ENCODE peak calls at places on chromosomes 16 and 17, in nine cellular contexts. C, Q, L, V, Z, U, T, M and H are unnamed samples.

GRCh38 chr16:17515421-17516210 is 44.9 kb upstream of the XYLT1 start:
- DNase-seq in Q (no peak), Z (no peak), V (no peak), T (no peak), L (no peak), C (peak), M (peak), U (no peak), H (no peak)

GRCh38 chr17:3534881-3535252 is 22.7 kb downstream of the TRPV3 start:
- DNase-seq in V (no peak), Q (no peak), C (peak), L (no peak), U (no peak), Z (no peak), T (no peak), M (peak), H (no peak)

GRCh38 chr17:78318843-78319242 is 41.0 kb downstream of the SOCS3 start:
- DNase-seq in M (no peak), Q (no peak), U (no peak), L (no peak), C (no peak), Z (no peak), V (no peak), T (no peak), H (no peak)

GRCh38 chr17:5241861-5242671 is 7.4 kb upstream of the SCIMP start:
- DNase-seq in C (no peak), V (no peak), U (no peak), T (no peak), Z (no peak), M (no peak), L (no peak), Q (peak), H (no peak)

GRCh38 chr16:47459603-47460002 is 1.3 kb downstream of the ITFG1 start:
- DNase-seq in Z (no peak), Q (no peak), U (no peak), C (no peak), V (no peak), T (no peak), L (no peak), M (no peak), H (no peak)

GRCh38 chr17:9628509-9628908 is 16.8 kb upstream of the USP43 start:
- DNase-seq in Z (no peak), L (no peak), V (no peak), C (no peak), U (no peak), Q (no peak), T (no peak), M (no peak), H (no peak)

GRCh38 chr17:72393553-72393952 is 272.7 kb downstream of the SOX9 start:
- DNase-seq in U (no peak), L (peak), Z (no peak), M (peak), V (no peak), C (peak), T (no peak), Q (no peak), H (no peak)

GRCh38 chr17:43823350-43824084 is 9.4 kb downstream of the MPP3 start:
- DNase-seq in T (peak), Z (peak), L (no peak), V (no peak), C (no peak), U (no peak), M (no peak), Q (no peak), H (no peak)

GRCh38 chr17:29718446-29719039 is 95.8 kb upstream of the CORO6 start:
- DNase-seq in L (no peak), T (no peak), Q (no peak), V (no peak), U (no peak), Z (no peak), M (no peak), C (no peak), H (no peak)

GRCh38 chr17:50665838-50666237 is 31.2 kb downstream of the ABCC3 start:
- DNase-seq in M (no peak), L (no peak), C (no peak), T (no peak), Z (no peak), Q (no peak), U (no peak), V (no peak), H (no peak)

GRCh38 chr16:27429330-27429871 is 27.4 kb downstream of the IL21R start:
- DNase-seq in M (no peak), Q (no peak), V (peak), Z (no peak), T (peak), U (no peak), C (no peak), L (no peak), H (no peak)

GRCh38 chr16:53068423-53068833 is 13.6 kb downstream of the CHD9 start:
- DNase-seq in T (no peak), U (no peak), L (no peak), M (no peak), Q (peak), Z (no peak), C (no peak), V (peak), H (no peak)

GRCh38 chr17:42485680-42486079 is 27.0 kb downstream of the ATP6V0A1 start:
- DNase-seq in L (no peak), C (no peak), M (no peak), U (no peak), Q (no peak), V (no peak), Z (no peak), T (no peak), H (no peak)

GRCh38 chr16:31298958-31299357 is 39.2 kb downstream of the ITGAM start:
- DNase-seq in M (no peak), Q (no peak), U (no peak), Z (no peak), C (no peak), L (no peak), V (no peak), T (no peak), H (no peak)

GRCh38 chr17:40952675-40953074 is 14.1 kb downstream of the KRT39 start:
- DNase-seq in Z (no peak), L (no peak), Q (no peak), U (no peak), M (peak), C (peak), T (no peak), V (no peak), H (no peak)

GRCh38 chr17:12909511-12909910 is 108.3 kb downstream of the ELAC2 start:
- DNase-seq in T (no peak), Z (no peak), Q (no peak), M (no peak), L (no peak), U (no peak), C (no peak), V (no peak), H (no peak)

GRCh38 chr17:411416-412120 is 59.0 kb upstream of the RPH3AL start:
- DNase-seq in T (no peak), V (no peak), U (no peak), Q (peak), Z (no peak), C (no peak), L (no peak), M (no peak), H (no peak)

GRCh38 chr16:66853261-66854139 is 9.3 kb downstream of the CA7 start:
- DNase-seq in Z (no peak), M (no peak), U (no peak), C (no peak), Q (no peak), V (no peak), L (no peak), T (no peak), H (no peak)

GRCh38 chr16:74275031-74275636 is 21.5 kb upstream of the PSMD7 start:
- DNase-seq in M (peak), V (no peak), Q (no peak), C (peak), Z (no peak), U (no peak), T (no peak), L (peak), H (no peak)

GRCh38 chr16:471353-472198 is 46.1 kb downstream of the RAB11FIP3 start:
- DNase-seq in Q (no peak), U (no peak), V (no peak), L (no peak), C (peak), Z (no peak), M (peak), T (no peak), H (no peak)

GRCh38 chr16:23288726-23289512 is 13.2 kb upstream of the SCNN1B start:
- DNase-seq in M (no peak), Z (no peak), L (no peak), Q (no peak), V (no peak), U (no peak), T (no peak), C (no peak), H (no peak)

GRCh38 chr17:78383725-78384471 is 5.4 kb downstream of the PGS1 start:
- DNase-seq in V (peak), C (peak), M (peak), Z (peak), T (peak), U (no peak), L (peak), Q (no peak), H (no peak)

GRCh38 chr16:56617212-56618085 is 8.1 kb upstream of the MT1E start:
- DNase-seq in T (peak), C (peak), V (peak), Q (peak), Z (peak), M (peak), L (peak), U (no peak), H (no peak)

GRCh38 chr17:48427598-48427997 is 2.4 kb downstream of the SKAP1 start:
- DNase-seq in C (no peak), M (no peak), Z (no peak), U (no peak), L (no peak), Q (peak), T (no peak), V (peak), H (peak)

GRCh38 chr16:588639-588888 is 1.3 kb upstream of the RAB40C start:
- DNase-seq in U (no peak), L (peak), Z (no peak), T (no peak), C (peak), V (peak), Q (no peak), M (no peak), H (peak)

GRCh38 chr17:59897090-59897489 is 4.2 kb downstream of the RPS6KB1 start:
- DNase-seq in V (no peak), Q (no peak), T (no peak), M (no peak), U (no peak), C (peak), Z (no peak), L (no peak), H (no peak)

GRCh38 chr17:79838541-79839274 is 532 bp downstream of the CBX4 start:
- DNase-seq in Q (peak), L (peak), Z (no peak), V (peak), U (no peak), M (peak), C (peak), T (peak), H (peak)

GRCh38 chr17:44219126-44219635 is 294 bp downstream of the UBTF start:
- DNase-seq in C (peak), V (peak), L (peak), M (peak), T (peak), U (no peak), Z (peak), Q (peak), H (peak)

GRCh38 chr16:68636818-68637217 is 8.3 kb upstream of the CDH3 start:
- DNase-seq in Q (no peak), U (no peak), V (no peak), C (peak), M (no peak), L (peak), Z (no peak), T (no peak), H (no peak)

GRCh38 chr16:57299009-57299718 is 14.7 kb upstream of the PLLP start:
- DNase-seq in C (no peak), U (peak), Z (no peak), V (no peak), Q (no peak), L (no peak), T (no peak), M (peak), H (no peak)

GRCh38 chr16:81873221-81873620 is 94.1 kb downstream of the PLCG2 start:
- DNase-seq in U (no peak), Q (no peak), C (no peak), L (peak), T (no peak), V (no peak), Z (no peak), M (no peak), H (no peak)